ENCODE peak calls at places on chromosomes 5 and 9, in six cellular contexts. M is MM.1S, E is tibial nerve, Z is tibial artery, B is neuronal stem cell, T is GM23248. K is an unnamed sample.

GRCh38 chr5:851076-851475 is 290 bp upstream of the ZDHHC11 start:
- DNase-seq in M (no peak), E (no peak), Z (peak; percentile 44), B (no peak), T (no peak), K (no peak)

GRCh38 chr9:97640290-97640689 is 6.7 kb downstream of the NCBP1 start:
- DNase-seq in M (no peak), E (no peak), Z (no peak), B (no peak), T (peak; percentile 14), K (no peak)

GRCh38 chr9:27534131-27534530 is 4.5 kb upstream of the MOB3B start:
- DNase-seq in M (no peak), E (no peak), Z (no peak), B (no peak), T (no peak), K (no peak)

GRCh38 chr5:72188176-72188575 is 80.9 kb downstream of the MAP1B start:
- DNase-seq in M (no peak), E (no peak), Z (no peak), B (no peak), T (no peak), K (no peak)

GRCh38 chr9:77974414-77974813 is 57.2 kb downstream of the GNAQ start:
- DNase-seq in M (no peak), E (no peak), Z (no peak), B (no peak), T (no peak), K (no peak)

GRCh38 chr5:10656176-10656830 is 92.4 kb downstream of the ANKRD33B start:
- DNase-seq in M (no peak), E (no peak), Z (no peak), B (no peak), T (peak; percentile 56), K (no peak)

GRCh38 chr9:98989036-98990000 is 45.6 kb downstream of the COL15A1 start:
- DNase-seq in M (no peak), E (peak; percentile 74), Z (peak; percentile 97), B (no peak), T (peak; percentile 100), K (peak; percentile 96)

GRCh38 chr5:168152660-168153059 is 138.8 kb upstream of the WWC1 start:
- DNase-seq in M (peak; percentile 67), E (no peak), Z (no peak), B (no peak), T (peak; percentile 56), K (no peak)

GRCh38 chr5:77841616-77842015 is 65.5 kb upstream of the TBCA start:
- DNase-seq in M (no peak), E (no peak), Z (no peak), B (no peak), T (no peak), K (no peak)

GRCh38 chr9:85213650-85214607 is 527.8 kb downstream of the AGTPBP1 start:
- DNase-seq in M (no peak), E (no peak), Z (no peak), B (no peak), T (no peak), K (no peak)

GRCh38 chr5:157739388-157740045 is 4.0 kb upstream of the LSM11 start:
- DNase-seq in M (no peak), E (no peak), Z (no peak), B (no peak), T (no peak), K (no peak)

GRCh38 chr9:36470891-36471290 is 70.8 kb upstream of the RNF38 start:
- DNase-seq in M (peak; percentile 74), E (no peak), Z (peak; percentile 66), B (no peak), T (peak; percentile 91), K (no peak)

GRCh38 chr5:129003232-129003631 is 37.9 kb downstream of the SLC27A6 start:
- DNase-seq in M (no peak), E (no peak), Z (no peak), B (no peak), T (no peak), K (no peak)

GRCh38 chr5:177256296-177256695 is 47.2 kb downstream of the RAB24 start:
- DNase-seq in M (no peak), E (no peak), Z (no peak), B (no peak), T (peak; percentile 24), K (no peak)

GRCh38 chr9:107222020-107222522 is 61.0 kb upstream of the RAD23B start:
- DNase-seq in M (no peak), E (no peak), Z (no peak), B (no peak), T (no peak), K (no peak)

GRCh38 chr5:148147415-148147814 is 20.9 kb upstream of the SPINK14 start:
- DNase-seq in M (no peak), E (no peak), Z (no peak), B (no peak), T (no peak), K (no peak)

GRCh38 chr5:63483338-63483737 is 478.9 kb downstream of the HTR1A start:
- DNase-seq in M (no peak), E (no peak), Z (no peak), B (no peak), T (no peak), K (no peak)

GRCh38 chr9:89243296-89244061 is 64.9 kb upstream of the SHC3 start:
- DNase-seq in M (no peak), E (no peak), Z (no peak), B (no peak), T (no peak), K (no peak)

GRCh38 chr9:84315278-84315877 is 25.2 kb downstream of the SLC28A3 start:
- DNase-seq in M (peak; percentile 69), E (peak; percentile 40), Z (no peak), B (peak; percentile 48), T (peak; percentile 70), K (peak; percentile 68)

GRCh38 chr5:106876665-106877194 is 794.0 kb downstream of the EFNA5 start:
- DNase-seq in M (no peak), E (no peak), Z (no peak), B (no peak), T (peak; percentile 2), K (no peak)

GRCh38 chr9:122941560-122942234 is 877 bp downstream of the RABGAP1 start:
- DNase-seq in M (peak; percentile 14), E (no peak), Z (no peak), B (no peak), T (peak; percentile 80), K (no peak)

GRCh38 chr5:62029303-62029702 is 276.7 kb upstream of the KIF2A start:
- DNase-seq in M (no peak), E (no peak), Z (no peak), B (no peak), T (peak; percentile 17), K (no peak)

GRCh38 chr9:98367371-98367900 is 112.0 kb upstream of the TBC1D2 start:
- DNase-seq in M (no peak), E (no peak), Z (no peak), B (no peak), T (peak; percentile 22), K (no peak)

GRCh38 chr9:2132484-2133082 is 117.4 kb downstream of the SMARCA2 start:
- DNase-seq in M (peak; percentile 23), E (no peak), Z (no peak), B (peak; percentile 17), T (peak; percentile 70), K (no peak)

GRCh38 chr5:10632110-10632903 is 68.4 kb downstream of the ANKRD33B start:
- DNase-seq in M (no peak), E (no peak), Z (no peak), B (no peak), T (no peak), K (no peak)

GRCh38 chr5:172885594-172886340 is 51.7 kb downstream of the ERGIC1 start:
- DNase-seq in M (no peak), E (no peak), Z (no peak), B (no peak), T (no peak), K (no peak)

GRCh38 chr9:77848897-77849296 is 182.7 kb downstream of the GNAQ start:
- DNase-seq in M (no peak), E (peak; percentile 51), Z (peak; percentile 92), B (no peak), T (peak; percentile 96), K (peak; percentile 92)

GRCh38 chr5:82160948-82161347 is 117.2 kb downstream of the RPS23 start:
- DNase-seq in M (no peak), E (no peak), Z (no peak), B (no peak), T (peak; percentile 52), K (no peak)

GRCh38 chr9:84751921-84752320 is 82.4 kb downstream of the NTRK2 start:
- DNase-seq in M (no peak), E (no peak), Z (no peak), B (no peak), T (no peak), K (no peak)

GRCh38 chr9:26264709-26265601 is 586.7 kb upstream of the TUSC1 start:
- DNase-seq in M (no peak), E (no peak), Z (no peak), B (no peak), T (peak; percentile 94), K (no peak)

GRCh38 chr9:112971415-112971814 is 40.6 kb downstream of the ZNF883 start:
- DNase-seq in M (no peak), E (no peak), Z (no peak), B (no peak), T (peak; percentile 53), K (no peak)

GRCh38 chr9:21972361-21972760 is 21.8 kb downstream of the CDKN2A start:
- DNase-seq in M (no peak), E (no peak), Z (no peak), B (no peak), T (no peak), K (no peak)
- H3K27ac ChIP-seq in M (no peak overlapping the region), E (no peak overlapping the region), Z (no peak overlapping the region), B (no peak overlapping the region), T (no peak overlapping the region), K (no peak overlapping the region)

GRCh38 chr5:135190345-135191083 is 156.5 kb upstream of the PITX1 start:
- DNase-seq in M (no peak), E (no peak), Z (no peak), B (peak; percentile 17), T (no peak), K (peak; percentile 43)
- H3K4me3 ChIP-seq in M (peak overlapping the region; percentile 65), E (peak overlapping the region; percentile 51), Z (peak overlapping the region; percentile 51), B (peak overlapping the region; percentile 37), T (peak overlapping the region; percentile 64), K (peak overlapping the region; percentile 48)

DNA sequence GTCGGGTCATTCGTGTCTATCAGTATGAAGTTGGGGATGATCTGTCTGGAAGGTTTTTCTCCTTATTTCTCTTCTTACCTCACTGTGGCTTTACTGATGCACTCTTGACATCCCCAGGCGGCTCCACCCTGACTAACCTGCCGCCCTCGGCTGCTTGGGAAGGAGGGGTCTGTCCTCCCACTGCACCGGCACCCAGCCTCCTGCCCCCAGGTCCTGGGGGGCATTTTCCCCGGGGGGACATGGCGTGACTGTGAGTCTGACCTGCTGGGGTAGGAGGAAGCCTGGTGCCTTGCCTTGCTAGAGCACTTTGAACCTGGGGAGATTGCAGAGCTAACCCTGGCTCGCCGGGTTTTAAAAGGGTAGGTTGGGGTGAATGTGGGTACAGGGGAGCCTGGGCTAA is 27.5 kb downstream of the DYNC2I2 start:
- DNase-seq in M (no peak), E (no peak), Z (no peak), B (no peak), T (no peak), K (no peak)
- H3K27ac ChIP-seq in M (no peak overlapping the region), E (no peak overlapping the region), Z (peak overlapping the region; percentile 17), B (peak overlapping the region; percentile 21), T (no peak overlapping the region), K (peak overlapping the region; percentile 63)

GRCh38 chr5:15501057-15501791 is 1.2 kb downstream of the FBXL7 start:
- DNase-seq in M (peak; percentile 90), E (peak; percentile 26), Z (no peak), B (peak; percentile 57), T (peak; percentile 91), K (peak; percentile 69)
- H3K4me3 ChIP-seq in M (peak overlapping the region; percentile 76), E (peak overlapping the region; percentile 82), Z (peak overlapping the region; percentile 76), B (peak overlapping the region; percentile 89), T (peak overlapping the region; percentile 84), K (peak overlapping the region; percentile 81)